ENCODE peak calls at places on chromosome 20, in five cellular contexts. U is MCF 10A, H is pons, D is osteocyte, A is A549. J is an unnamed sample.

GRCh38 chr20:56433221-56433879 is 21.3 kb downstream of the CASS4 start:
- DNase-seq in U (no peak), H (no peak), D (no peak), A (no peak), J (no peak)

GRCh38 chr20:24746351-24746685 is 202.8 kb upstream of the CST7 start:
- DNase-seq in U (peak), H (no peak), D (peak), A (peak), J (no peak)

GRCh38 chr20:18197382-18198070 is 59.9 kb downstream of the KAT14 start:
- DNase-seq in U (peak), H (no peak), D (no peak), A (no peak), J (no peak)

GRCh38 chr20:45445805-45446562 is 23.6 kb upstream of the WFDC2 start:
- DNase-seq in U (peak), H (no peak), D (no peak), A (peak), J (peak)

GRCh38 chr20:7926767-7927166 is 13.5 kb downstream of the HAO1 start:
- DNase-seq in U (peak), H (peak), D (no peak), A (no peak), J (no peak)

GRCh38 chr20:35575958-35576357 is 34.1 kb downstream of the ERGIC3 start:
- DNase-seq in U (peak), H (no peak), D (no peak), A (no peak), J (no peak)

GRCh38 chr20:15708984-15709598 is 864.2 kb downstream of the KIF16B start:
- DNase-seq in U (peak), H (peak), D (no peak), A (peak), J (peak)

GRCh38 chr20:2699775-2700413 is 7.3 kb downstream of the EBF4 start:
- DNase-seq in U (no peak), H (no peak), D (peak), A (no peak), J (no peak)

GRCh38 chr20:51121901-51122412 is 99.0 kb upstream of the KCNG1 start:
- DNase-seq in U (peak), H (no peak), D (no peak), A (peak), J (no peak)

GRCh38 chr20:38152175-38153010 is 12.7 kb downstream of the TGM2 start:
- DNase-seq in U (peak), H (no peak), D (no peak), A (peak), J (no peak)

GRCh38 chr20:47391276-47392010 is 34.9 kb upstream of the ZMYND8 start:
- DNase-seq in U (no peak), H (no peak), D (no peak), A (no peak), J (no peak)

GRCh38 chr20:17557675-17558006 is 12.2 kb upstream of the DSTN start:
- DNase-seq in U (peak), H (no peak), D (no peak), A (peak), J (no peak)

GRCh38 chr20:16583444-16583843 is 10.2 kb upstream of the KIF16B start:
- DNase-seq in U (no peak), H (no peak), D (no peak), A (no peak), J (no peak)

GRCh38 chr20:12928755-12929401 is 79.9 kb upstream of the SPTLC3 start:
- DNase-seq in U (peak), H (no peak), D (no peak), A (no peak), J (no peak)

GRCh38 chr20:60715172-60715571 is 536.9 kb upstream of the CDH4 start:
- DNase-seq in U (peak), H (no peak), D (no peak), A (peak), J (no peak)

GRCh38 chr20:51360451-51361230 is 181.9 kb downstream of the NFATC2 start:
- DNase-seq in U (peak), H (no peak), D (no peak), A (peak), J (no peak)

GRCh38 chr20:461254-462198 is 807 bp downstream of the TBC1D20 start:
- DNase-seq in U (peak), H (no peak), D (peak), A (peak), J (peak)

GRCh38 chr20:59469266-59470252 is 134.8 kb upstream of the PHACTR3 start:
- DNase-seq in U (no peak), H (no peak), D (no peak), A (no peak), J (peak)

GRCh38 chr20:5100684-5101347 is 18.9 kb downstream of the PCNA start:
- DNase-seq in U (peak), H (peak), D (peak), A (peak), J (peak)

GRCh38 chr20:42272516-42272915 is 654.3 kb upstream of the CHD6 start:
- DNase-seq in U (no peak), H (no peak), D (no peak), A (no peak), J (no peak)

GRCh38 chr20:53598140-53599038 is 4.8 kb upstream of the ZNF217 start:
- DNase-seq in U (no peak), H (no peak), D (peak), A (no peak), J (no peak)

GRCh38 chr20:44593721-44594120 is 11.3 kb downstream of the PKIG start:
- DNase-seq in U (no peak), H (no peak), D (no peak), A (no peak), J (no peak)

GRCh38 chr20:18443841-18444240 is 23.0 kb downstream of the DZANK1 start:
- DNase-seq in U (peak), H (no peak), D (no peak), A (no peak), J (no peak)

GRCh38 chr20:47227119-47227518 is 129.4 kb downstream of the ZMYND8 start:
- DNase-seq in U (no peak), H (no peak), D (no peak), A (no peak), J (no peak)

GRCh38 chr20:4026093-4026601 is 10.8 kb upstream of the RNF24 start:
- DNase-seq in U (peak), H (no peak), D (no peak), A (peak), J (no peak)

GRCh38 chr20:37714973-37715657 is 21.3 kb downstream of the CTNNBL1 start:
- DNase-seq in U (peak), H (no peak), D (no peak), A (no peak), J (no peak)

GRCh38 chr20:59055302-59055701 is 12.7 kb upstream of the PRELID3B start:
- DNase-seq in U (peak), H (no peak), D (no peak), A (no peak), J (no peak)

GRCh38 chr20:45433316-45433715 is 17.4 kb downstream of the PIGT start:
- DNase-seq in U (peak), H (peak), D (no peak), A (no peak), J (no peak)

GRCh38 chr20:16061394-16061793 is 511.9 kb downstream of the KIF16B start:
- DNase-seq in U (no peak), H (no peak), D (no peak), A (no peak), J (no peak)

GRCh38 chr20:23116301-23117089 is 30.4 kb upstream of the CD93 start:
- DNase-seq in U (peak), H (no peak), D (no peak), A (no peak), J (no peak)

GRCh38 chr20:58150772-58151171 is 77.7 kb downstream of the ANKRD60 start:
- DNase-seq in U (no peak), H (no peak), D (no peak), A (no peak), J (no peak)

GRCh38 chr20:17948442-17948841 is 20.2 kb downstream of the SNX5 start:
- DNase-seq in U (no peak), H (no peak), D (no peak), A (no peak), J (no peak)

GRCh38 chr20:62010551-62011402 is 54.9 kb downstream of the TAF4 start:
- DNase-seq in U (peak), H (peak), D (no peak), A (peak), J (peak)

GRCh38 chr20:62832212-62832922 is 15.5 kb downstream of the COL9A3 start:
- DNase-seq in U (peak), H (no peak), D (no peak), A (no peak), J (no peak)

GRCh38 chr20:6882911-6883310 is 115.4 kb downstream of the BMP2 start:
- DNase-seq in U (peak), H (no peak), D (no peak), A (no peak), J (no peak)

J was measured in neural crest cell.